ENCODE peak calls at places on chromosomes 12 and 14, in six cellular contexts. V, I, Q, O, H and J are unnamed samples.

GRCh38 chr12:59927041-59927440 is 331.2 kb downstream of the SLC16A7 start:
- DNase-seq in Q (no peak), H (no peak), O (peak; percentile 27), V (no peak), I (no peak), J (peak; percentile 80)

GRCh38 chr12:116784238-116784612 is 46.1 kb downstream of the RNFT2 start:
- DNase-seq in H (no peak), V (no peak), Q (no peak), O (no peak), I (no peak), J (peak; percentile 16)

GRCh38 chr12:6377667-6377994 is 2.3 kb upstream of the SCNN1A start:
- DNase-seq in V (peak; percentile 27), H (no peak), Q (no peak), I (no peak), O (no peak), J (no peak)

GRCh38 chr14:95215094-95215493 is 57.8 kb upstream of the DICER1 start:
- DNase-seq in Q (no peak), V (no peak), I (no peak), H (no peak), O (no peak), J (no peak)

GRCh38 chr12:121581681-121582439 is 1.0 kb upstream of the KDM2B start:
- DNase-seq in H (peak; percentile 36), Q (no peak), I (no peak), O (peak; percentile 71), V (peak; percentile 62), J (peak; percentile 71)

GRCh38 chr12:62817556-62818271 is 117.2 kb downstream of the PPM1H start:
- DNase-seq in Q (no peak), I (peak; percentile 32), H (peak; percentile 94), V (no peak), O (peak; percentile 13), J (peak; percentile 44)

GRCh38 chr14:22159968-22160367 is 429.1 kb downstream of the DAD1 start:
- DNase-seq in O (no peak), I (no peak), Q (no peak), H (no peak), V (no peak), J (no peak)

GRCh38 chr12:24860546-24860945 is 88.4 kb downstream of the BCAT1 start:
- DNase-seq in I (no peak), O (no peak), Q (no peak), V (no peak), H (peak; percentile 20), J (no peak)

GRCh38 chr12:48077111-48077510 is 28.8 kb downstream of the SENP1 start:
- DNase-seq in V (no peak), Q (no peak), I (no peak), O (no peak), H (no peak), J (no peak)

GRCh38 chr14:95185452-95186392 is 28.4 kb upstream of the DICER1 start:
- DNase-seq in Q (no peak), O (peak; percentile 63), V (peak; percentile 45), I (no peak), H (peak; percentile 3), J (peak; percentile 79)

GRCh38 chr12:105330938-105331804 is 680 bp downstream of the C12orf75 start:
- DNase-seq in I (no peak), H (peak; percentile 34), Q (no peak), V (no peak), O (no peak), J (no peak)

GRCh38 chr12:6335451-6336078 is 6.3 kb downstream of the TNFRSF1A start:
- DNase-seq in H (peak; percentile 87), V (peak; percentile 85), I (no peak), Q (no peak), O (peak; percentile 84), J (peak; percentile 90)

GRCh38 chr14:35897616-35898111 is 71.5 kb downstream of the BRMS1L start:
- DNase-seq in O (no peak), I (no peak), Q (no peak), H (no peak), V (no peak), J (no peak)

GRCh38 chr12:87428701-87429277 is 600.4 kb downstream of the C12orf50 start:
- DNase-seq in H (peak; percentile 66), O (no peak), Q (no peak), I (no peak), V (no peak), J (peak; percentile 47)

GRCh38 chr12:104742551-104742961 is 215.5 kb downstream of the SLC41A2 start:
- DNase-seq in V (peak; percentile 50), Q (no peak), H (no peak), I (no peak), O (no peak), J (no peak)

GRCh38 chr14:77986808-77987207 is 183.4 kb upstream of the NRXN3 start:
- DNase-seq in H (peak; percentile 19), Q (no peak), I (no peak), O (no peak), V (no peak), J (no peak)

GRCh38 chr12:25395227-25395626 is 144.5 kb upstream of the KRAS start:
- DNase-seq in Q (no peak), I (no peak), V (no peak), H (no peak), O (no peak), J (no peak)

GRCh38 chr12:75985566-75985965 is 46.0 kb downstream of the PHLDA1 start:
- DNase-seq in V (no peak), Q (no peak), H (no peak), I (no peak), O (no peak), J (no peak)

GRCh38 chr12:75981247-75981646 is 50.3 kb downstream of the PHLDA1 start:
- DNase-seq in H (no peak), I (no peak), V (no peak), O (no peak), Q (no peak), J (no peak)

GRCh38 chr12:75981773-75982564 is 49.6 kb downstream of the PHLDA1 start:
- DNase-seq in I (no peak), O (no peak), V (no peak), H (peak; percentile 39), Q (no peak), J (peak; percentile 74)

GRCh38 chr12:75984577-75985182 is 46.9 kb downstream of the PHLDA1 start:
- DNase-seq in O (no peak), H (no peak), Q (no peak), V (no peak), I (no peak), J (no peak)

GRCh38 chr12:75982974-75983660 is 48.5 kb downstream of the PHLDA1 start:
- DNase-seq in H (no peak), Q (no peak), V (no peak), O (no peak), I (no peak), J (no peak)
- H3K4me3 ChIP-seq in H (no peak overlapping the region), Q (peak overlapping the region; percentile 42), V (peak overlapping the region; percentile 47), O (peak overlapping the region; percentile 65), I (peak overlapping the region; percentile 23), J (no peak overlapping the region)

GRCh38 chr14:20345366-20345765 is 1.9 kb downstream of the PARP2 start:
- DNase-seq in O (no peak), I (no peak), V (no peak), H (no peak), Q (no peak), J (no peak)

GRCh38 chr14:20350280-20350679 is 6.8 kb downstream of the PARP2 start:
- DNase-seq in O (no peak), I (no peak), H (no peak), V (no peak), Q (no peak), J (peak; percentile 26)

GRCh38 chr14:20346713-20347112 is 3.3 kb downstream of the PARP2 start:
- DNase-seq in H (no peak), I (no peak), V (no peak), Q (no peak), O (no peak), J (no peak)

GRCh38 chr14:20347747-20348146 is 4.3 kb downstream of the PARP2 start:
- DNase-seq in I (no peak), Q (no peak), H (no peak), V (no peak), O (no peak), J (no peak)

DNA sequence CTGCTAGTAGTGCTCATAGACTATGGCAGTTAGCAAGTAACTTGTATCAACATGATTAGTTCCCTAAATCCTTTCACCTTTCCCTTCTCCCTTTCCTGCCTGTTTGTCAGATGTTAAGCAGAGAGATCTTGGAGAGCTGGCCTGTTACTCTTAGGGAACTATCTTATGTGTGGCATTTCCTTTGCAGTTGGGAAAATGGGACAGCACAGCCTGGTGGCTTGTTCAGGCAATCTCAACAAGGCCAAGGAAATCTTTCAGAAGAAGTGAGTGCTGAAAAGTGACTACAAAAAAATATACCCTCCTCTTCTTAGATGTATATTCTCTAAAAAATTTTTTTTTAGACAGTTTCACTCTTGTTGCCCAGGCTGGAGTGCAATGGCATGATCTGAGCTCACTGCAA is 7.4 kb downstream of the PARP2 start:
- DNase-seq in H (no peak), O (peak; percentile 23), Q (no peak), V (no peak), I (no peak), J (peak; percentile 20)
- TF ChIP-seq CTCF in H (peak; percentile 41), O (peak; percentile 37), Q (peak; percentile 29), V (no peak), I (peak; percentile 28), J (peak; percentile 31)

DNA sequence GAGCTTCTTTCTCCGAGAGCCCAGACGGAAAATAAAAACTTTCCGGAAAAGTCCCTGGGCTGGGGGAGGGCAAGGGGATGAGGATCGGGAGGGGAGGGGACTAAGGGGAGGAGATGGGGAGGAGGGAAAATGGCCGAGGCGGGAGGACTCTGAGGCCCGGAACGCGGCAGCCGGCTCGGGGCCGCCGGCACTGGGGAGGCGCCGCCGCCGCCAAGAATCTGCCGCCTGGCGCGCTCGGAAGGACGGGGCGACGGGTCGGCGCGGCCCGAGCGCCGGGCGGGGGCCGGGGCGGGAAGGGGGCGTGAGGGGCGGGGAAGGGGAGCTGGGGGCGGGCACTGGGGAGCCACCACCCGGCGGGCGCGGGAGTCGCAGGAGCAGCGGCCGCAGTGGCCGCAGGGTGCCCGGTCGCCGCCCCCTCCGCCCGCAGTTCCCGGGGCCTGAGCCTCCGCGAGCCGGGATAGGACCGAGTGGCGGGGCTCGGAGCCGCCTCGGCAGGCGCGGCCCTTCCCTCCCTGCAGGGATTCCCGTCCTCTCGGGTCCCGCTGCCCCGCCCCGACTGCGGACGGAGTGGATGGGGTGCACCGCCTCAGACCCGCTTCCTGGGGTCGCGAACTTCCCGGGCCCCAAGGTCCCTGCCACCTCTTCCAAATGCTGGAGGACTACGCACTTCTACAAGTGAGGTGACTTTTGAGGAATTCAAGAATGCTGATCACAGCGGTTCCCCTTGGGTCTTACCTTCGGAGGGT is at the start of gene PRKD1:
- DNase-seq in H (peak; percentile 75), Q (no peak), I (no peak), O (peak; percentile 71), V (peak; percentile 51), J (peak; percentile 63)
- H3K4me3 ChIP-seq in H (peak within 1 kb of the TSS; percentile 87), Q (peak within 1 kb of the TSS; percentile 87), I (peak within 1 kb of the TSS; percentile 83), O (peak within 1 kb of the TSS; percentile 94), V (peak within 1 kb of the TSS; percentile 65), J (peak within 1 kb of the TSS; percentile 96)

GRCh38 chr12:52564582-52564981 is 9.1 kb downstream of the KRT74 start:
- DNase-seq in Q (no peak), H (no peak), I (no peak), O (no peak), V (no peak), J (no peak)

GRCh38 chr12:52559979-52560378 is 7.0 kb upstream of the KRT71 start:
- DNase-seq in V (no peak), H (no peak), O (no peak), Q (no peak), I (no peak), J (no peak)

GRCh38 chr12:52566847-52567291 is 6.8 kb downstream of the KRT74 start:
- DNase-seq in H (no peak), Q (no peak), O (no peak), I (no peak), V (no peak), J (no peak)

GRCh38 chr12:52557481-52557880 is 4.5 kb upstream of the KRT71 start:
- DNase-seq in O (no peak), H (no peak), Q (no peak), V (no peak), I (no peak), J (no peak)

GRCh38 chr12:52561880-52562449 is 9.0 kb upstream of the KRT71 start:
- DNase-seq in I (no peak), H (no peak), Q (no peak), V (no peak), O (no peak), J (peak; percentile 14)
- TF ChIP-seq CTCF in I (peak; percentile 14), H (peak; percentile 22), Q (no peak), V (no peak), O (peak; percentile 44), J (peak; percentile 35)